ENCODE peak calls at places on chromosomes 2 and 18, in six cellular contexts. C is glutamatergic neuron, I is kidney tubule cell, J is RPMI7951, Y is pancreas, S is HuH-7. F is an unnamed sample.
A peak's percentile ranks its signal among the peaks of the same experiment; 100 is the strongest.

GRCh38 chr2:199457147-199458016 is at the start of gene SATB2:
- DNase-seq in J (peak; percentile 88), I (peak; percentile 83), S (peak; percentile 50), Y (no peak), C (peak; percentile 68), F (peak; percentile 86)

GRCh38 chr2:181683518-181684453 is 3.5 kb upstream of the NEUROD1 start:
- DNase-seq in I (peak; percentile 26), C (peak; percentile 82), S (peak; percentile 49), Y (no peak), J (peak; percentile 68), F (peak; percentile 83)

GRCh38 chr2:242012956-242013764 is 143.6 kb downstream of the RTP5 start:
- DNase-seq in I (no peak), C (no peak), Y (no peak), S (no peak), J (no peak), F (no peak)

GRCh38 chr2:200578778-200579177 is 7.0 kb upstream of the AOX1 start:
- DNase-seq in C (no peak), J (peak; percentile 51), I (peak; percentile 59), Y (no peak), S (peak; percentile 35), F (peak; percentile 42)

GRCh38 chr2:84338069-84338468 is 121.0 kb downstream of the SUCLG1 start:
- DNase-seq in I (no peak), Y (no peak), S (no peak), J (peak; percentile 95), C (no peak), F (peak; percentile 1)

GRCh38 chr2:136243638-136244557 is 125.9 kb upstream of the CXCR4 start:
- DNase-seq in C (peak; percentile 60), Y (no peak), I (no peak), J (no peak), S (no peak), F (no peak)

GRCh38 chr18:3604626-3605408 is 154.8 kb downstream of the TGIF1 start:
- DNase-seq in J (peak; percentile 88), Y (no peak), I (peak; percentile 95), S (no peak), C (no peak), F (peak; percentile 95)

GRCh38 chr18:79191418-79191817 is 122.2 kb downstream of the ATP9B start:
- DNase-seq in C (no peak), S (no peak), Y (no peak), J (no peak), I (no peak), F (no peak)

GRCh38 chr2:231794383-231794782 is 8.1 kb downstream of the COPS7B start:
- DNase-seq in J (no peak), S (no peak), Y (no peak), I (no peak), C (no peak), F (no peak)

GRCh38 chr2:196925768-196926561 is 542 bp downstream of the PGAP1 start:
- DNase-seq in C (peak; percentile 45), S (peak; percentile 17), Y (peak; percentile 8), J (peak; percentile 33), I (peak; percentile 28), F (peak; percentile 44)

GRCh38 chr18:54964741-54965140 is 5.5 kb upstream of the CCDC68 start:
- DNase-seq in I (no peak), S (no peak), J (peak; percentile 27), C (no peak), Y (no peak), F (peak; percentile 76)

GRCh38 chr2:70789304-70790078 is 952 bp downstream of the FIGLA start:
- DNase-seq in S (peak; percentile 82), Y (peak; percentile 58), C (peak; percentile 79), I (peak; percentile 57), J (peak; percentile 51), F (peak; percentile 54)

GRCh38 chr18:31101148-31102019 is 837 bp downstream of the DSC2 start:
- DNase-seq in S (peak; percentile 39), Y (peak; percentile 88), I (peak; percentile 53), J (no peak), C (peak; percentile 80), F (no peak)

GRCh38 chr18:56869189-56869777 is 218.1 kb downstream of the WDR7 start:
- DNase-seq in C (no peak), Y (no peak), I (peak; percentile 66), J (peak; percentile 42), S (peak; percentile 4), F (peak; percentile 51)

GRCh38 chr2:238684362-238685326 is 163.2 kb upstream of the TWIST2 start:
- DNase-seq in I (peak; percentile 76), Y (no peak), S (no peak), J (peak; percentile 98), C (no peak), F (peak; percentile 97)

GRCh38 chr2:204114294-204114693 is 177.7 kb downstream of the ICOS start:
- DNase-seq in J (no peak), Y (no peak), I (no peak), C (no peak), S (peak; percentile 19), F (no peak)

GRCh38 chr2:10196275-10196892 is 73.8 kb downstream of the RRM2 start:
- DNase-seq in Y (no peak), S (no peak), J (no peak), I (peak; percentile 30), C (no peak), F (peak; percentile 31)

GRCh38 chr2:31581124-31581795 is 522 bp upstream of the SRD5A2 start:
- DNase-seq in C (no peak), S (no peak), Y (no peak), I (no peak), J (no peak), F (no peak)

GRCh38 chr2:39099311-39099710 is 21.5 kb downstream of the SOS1 start:
- DNase-seq in S (no peak), J (no peak), Y (no peak), C (no peak), I (no peak), F (no peak)

GRCh38 chr18:28511421-28511821 is 334.5 kb upstream of the CDH2 start:
- DNase-seq in C (no peak), I (peak; percentile 3), S (no peak), Y (no peak), J (peak; percentile 58), F (peak; percentile 74)

GRCh38 chr2:224927671-224928173 is 114.5 kb downstream of the DOCK10 start:
- DNase-seq in S (no peak), Y (no peak), J (no peak), C (no peak), I (peak; percentile 67), F (no peak)

GRCh38 chr2:60064687-60065361 is 488.6 kb downstream of the BCL11A start:
- DNase-seq in I (no peak), Y (peak; percentile 7), C (no peak), S (no peak), J (no peak), F (no peak)

GRCh38 chr2:97645112-97645699 is 656 bp upstream of the COX5B start:
- DNase-seq in C (no peak), I (peak; percentile 32), S (peak; percentile 24), Y (peak; percentile 39), J (peak; percentile 26), F (peak; percentile 12)

GRCh38 chr2:10911291-10912075 is at the start of gene KCNF1:
- DNase-seq in I (peak; percentile 64), J (peak; percentile 52), Y (peak; percentile 33), S (no peak), C (peak; percentile 79), F (peak; percentile 70)

GRCh38 chr2:60735496-60736250 is 20.4 kb upstream of the PAPOLG start:
- DNase-seq in C (peak; percentile 43), S (no peak), J (no peak), Y (no peak), I (peak; percentile 8), F (no peak)

GRCh38 chr18:74722237-74722636 is 124.6 kb downstream of the ZNF407 start:
- DNase-seq in I (no peak), C (no peak), Y (no peak), S (no peak), J (peak; percentile 7), F (peak; percentile 54)

GRCh38 chr2:46171441-46171953 is 125.7 kb upstream of the EPAS1 start:
- DNase-seq in S (no peak), J (peak; percentile 95), I (peak; percentile 69), Y (no peak), C (no peak), F (peak; percentile 89)

GRCh38 chr2:219625179-219625578 is 2.3 kb upstream of the SLC4A3 start:
- DNase-seq in S (no peak), J (no peak), I (no peak), Y (no peak), C (no peak), F (no peak)